ENCODE peak calls at places on chromosomes 7 and 10, in six cellular contexts. I is GM13977, O is progenitor cell of endocrine pancreas, G is GM06990, W is ovary, X is heart right ventricle. D is an unnamed sample.

GRCh38 chr7:7944619-7945282 is 23.8 kb upstream of the GLCCI1 start:
- DNase-seq in I (peak), O (no peak), G (peak), W (no peak), X (no peak), D (no peak)

GRCh38 chr10:11625019-11625735 is 13.7 kb upstream of the USP6NL start:
- DNase-seq in I (peak), O (no peak), G (no peak), W (no peak), X (no peak), D (no peak)

GRCh38 chr7:113799896-113800295 is 118.9 kb downstream of the PPP1R3A start:
- DNase-seq in I (peak), O (no peak), G (no peak), W (no peak), X (no peak), D (no peak)

GRCh38 chr10:124212702-124213101 is 119.3 kb upstream of the CHST15 start:
- DNase-seq in I (no peak), O (no peak), G (no peak), W (no peak), X (no peak), D (no peak)

GRCh38 chr7:130923930-130924329 is 189.9 kb upstream of the KLF14 start:
- DNase-seq in I (no peak), O (no peak), G (no peak), W (no peak), X (no peak), D (no peak)

GRCh38 chr10:14547826-14548225 is 217.1 kb upstream of the FRMD4A start:
- DNase-seq in I (no peak), O (no peak), G (no peak), W (no peak), X (no peak), D (no peak)

GRCh38 chr7:28570970-28571288 is 158.6 kb downstream of the CREB5 start:
- DNase-seq in I (no peak), O (no peak), G (no peak), W (no peak), X (no peak), D (peak)

GRCh38 chr7:74212661-74213060 is 2.9 kb downstream of the LAT2 start:
- DNase-seq in I (no peak), O (no peak), G (no peak), W (no peak), X (no peak), D (no peak)

GRCh38 chr10:119401671-119402395 is 140.7 kb downstream of the RGS10 start:
- DNase-seq in I (no peak), O (no peak), G (no peak), W (peak), X (peak), D (peak)

GRCh38 chr7:35437619-35438275 is 183.8 kb upstream of the TBX20 start:
- DNase-seq in I (no peak), O (no peak), G (no peak), W (no peak), X (no peak), D (no peak)

GRCh38 chr7:142749218-142749993 is at the start of gene PRSS1:
- DNase-seq in I (no peak), O (no peak), G (no peak), W (no peak), X (no peak), D (no peak)

GRCh38 chr10:124217906-124218769 is 124.7 kb upstream of the CHST15 start:
- DNase-seq in I (no peak), O (no peak), G (no peak), W (no peak), X (no peak), D (no peak)

GRCh38 chr10:45409782-45410181 is 35.8 kb downstream of the ALOX5 start:
- DNase-seq in I (no peak), O (no peak), G (no peak), W (no peak), X (no peak), D (no peak)

GRCh38 chr10:30036811-30037210 is 22.6 kb downstream of the JCAD start:
- DNase-seq in I (no peak), O (no peak), G (no peak), W (no peak), X (no peak), D (no peak)

GRCh38 chr7:141558544-141559183 is 7.5 kb downstream of the AGK start:
- DNase-seq in I (peak), O (no peak), G (peak), W (no peak), X (no peak), D (peak)

GRCh38 chr10:36423821-36424248 is 701.6 kb upstream of the ANKRD30A start:
- DNase-seq in I (no peak), O (no peak), G (no peak), W (no peak), X (no peak), D (no peak)

GRCh38 chr7:29623976-29624375 is 60.3 kb downstream of the PRR15 start:
- DNase-seq in I (no peak), O (no peak), G (no peak), W (no peak), X (no peak), D (peak)

GRCh38 chr10:3467052-3467906 is 294.7 kb upstream of the PITRM1 start:
- DNase-seq in I (no peak), O (no peak), G (no peak), W (peak), X (peak), D (peak)
- TF ChIP-seq CTCF in I (no peak), O (no peak), G (no peak), W (no peak), X (peak), D (peak)

GRCh38 chr7:46131916-46132795 is 211.1 kb upstream of the IGFBP3 start:
- DNase-seq in I (no peak), O (no peak), G (no peak), W (no peak), X (no peak), D (no peak)
- TF ChIP-seq CTCF in I (no peak), O (peak), G (no peak), W (no peak), X (no peak), D (peak)

GRCh38 chr10:20855398-20856038 is 41.6 kb downstream of the NEBL start:
- DNase-seq in I (no peak), O (no peak), G (no peak), W (no peak), X (no peak), D (no peak)
- TF ChIP-seq CTCF in I (peak), O (peak), G (peak), W (no peak), X (peak), D (peak)

DNA sequence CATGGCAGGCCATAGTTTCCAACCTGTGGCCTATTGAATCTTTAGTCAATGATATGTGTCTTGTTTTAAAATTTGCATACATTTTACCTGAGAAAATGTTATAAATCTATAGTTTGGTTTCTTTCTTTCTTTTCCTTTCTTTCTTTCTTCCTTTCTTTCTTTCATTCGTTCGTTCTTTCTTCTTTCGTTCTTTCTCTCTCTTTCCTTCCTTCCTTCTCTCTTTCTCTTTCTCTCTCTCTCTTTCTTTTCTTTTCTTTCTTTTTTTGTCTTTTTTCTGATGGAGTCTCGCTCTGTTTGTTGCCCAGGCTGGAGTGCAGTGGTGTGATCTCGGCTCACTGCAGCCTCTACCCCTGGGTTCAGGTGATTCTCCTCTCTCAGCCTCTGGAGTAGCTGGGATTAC is 133.3 kb downstream of the IDE start:
- DNase-seq in I (no peak), O (no peak), G (no peak), W (no peak), X (no peak), D (no peak)
- TF ChIP-seq CTCF in I (no peak), O (no peak), G (no peak), W (no peak), X (no peak), D (no peak)

GRCh38 chr10:128210215-128211063 is 84.2 kb upstream of the MKI67 start:
- DNase-seq in I (peak), O (peak), G (peak), W (no peak), X (peak), D (no peak)
- TF ChIP-seq CTCF in I (peak), O (peak), G (peak), W (no peak), X (peak), D (peak)

GRCh38 chr7:128954150-128954549 is 16.4 kb downstream of the IRF5 start:
- DNase-seq in I (no peak), O (no peak), G (no peak), W (no peak), X (no peak), D (no peak)

GRCh38 chr7:128959296-128959695 is 21.6 kb downstream of the IRF5 start:
- DNase-seq in I (no peak), O (no peak), G (no peak), W (no peak), X (no peak), D (no peak)

GRCh38 chr7:128955981-128956380 is 18.3 kb downstream of the IRF5 start:
- DNase-seq in I (no peak), O (no peak), G (no peak), W (no peak), X (no peak), D (no peak)

GRCh38 chr7:128957613-128958012 is 19.9 kb downstream of the IRF5 start:
- DNase-seq in I (no peak), O (no peak), G (no peak), W (no peak), X (no peak), D (no peak)

DNA sequence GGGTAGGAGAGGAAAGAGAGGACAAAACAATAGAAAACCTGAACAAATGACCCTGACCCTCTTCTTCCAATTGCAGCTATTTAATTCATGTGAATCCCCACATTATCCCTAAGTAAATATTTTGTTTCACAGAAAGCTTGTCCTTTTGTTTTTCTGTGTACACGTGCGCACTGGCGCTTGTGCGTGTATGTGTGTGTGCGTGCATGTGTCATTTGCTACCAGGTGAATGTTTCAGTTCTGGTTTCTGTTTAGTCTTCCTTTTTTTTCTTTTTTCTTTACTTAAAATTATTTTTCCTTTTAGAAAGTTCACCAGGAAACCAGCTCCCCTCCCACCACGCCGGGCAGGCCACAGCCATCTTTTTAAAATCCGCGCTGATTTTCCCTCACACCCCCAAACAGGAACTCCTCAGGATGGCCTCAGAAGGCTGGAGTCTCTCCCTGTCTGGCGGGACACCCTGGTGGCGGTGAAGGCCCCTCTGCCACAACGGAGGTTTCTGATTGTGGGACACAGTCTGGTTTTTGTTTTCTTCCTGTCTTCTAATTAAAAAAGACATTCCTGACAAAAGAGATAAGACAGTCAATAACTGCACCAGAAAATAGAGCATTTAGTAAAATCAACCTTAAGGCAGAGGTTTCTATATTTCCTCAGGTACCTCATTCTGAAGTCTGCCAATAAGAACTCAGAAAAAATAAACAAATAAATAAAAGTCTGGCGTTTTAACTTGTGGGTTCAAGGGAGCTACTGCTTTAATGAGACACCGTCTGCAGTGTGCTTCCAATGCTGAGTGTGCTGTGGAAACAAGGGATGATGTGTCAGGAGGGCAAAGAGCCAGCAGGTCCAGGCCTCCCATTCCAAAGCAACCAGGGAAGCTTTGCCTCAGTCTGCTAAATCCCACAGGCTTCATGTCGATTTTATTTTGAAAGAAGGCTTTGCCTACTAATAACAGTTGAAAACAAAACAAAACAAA is 17.4 kb downstream of the IRF5 start:
- DNase-seq in I (no peak), O (no peak), G (no peak), W (no peak), X (no peak), D (peak)
- TF ChIP-seq CTCF in I (no peak), O (peak), G (no peak), W (no peak), X (no peak), D (no peak)

DNA sequence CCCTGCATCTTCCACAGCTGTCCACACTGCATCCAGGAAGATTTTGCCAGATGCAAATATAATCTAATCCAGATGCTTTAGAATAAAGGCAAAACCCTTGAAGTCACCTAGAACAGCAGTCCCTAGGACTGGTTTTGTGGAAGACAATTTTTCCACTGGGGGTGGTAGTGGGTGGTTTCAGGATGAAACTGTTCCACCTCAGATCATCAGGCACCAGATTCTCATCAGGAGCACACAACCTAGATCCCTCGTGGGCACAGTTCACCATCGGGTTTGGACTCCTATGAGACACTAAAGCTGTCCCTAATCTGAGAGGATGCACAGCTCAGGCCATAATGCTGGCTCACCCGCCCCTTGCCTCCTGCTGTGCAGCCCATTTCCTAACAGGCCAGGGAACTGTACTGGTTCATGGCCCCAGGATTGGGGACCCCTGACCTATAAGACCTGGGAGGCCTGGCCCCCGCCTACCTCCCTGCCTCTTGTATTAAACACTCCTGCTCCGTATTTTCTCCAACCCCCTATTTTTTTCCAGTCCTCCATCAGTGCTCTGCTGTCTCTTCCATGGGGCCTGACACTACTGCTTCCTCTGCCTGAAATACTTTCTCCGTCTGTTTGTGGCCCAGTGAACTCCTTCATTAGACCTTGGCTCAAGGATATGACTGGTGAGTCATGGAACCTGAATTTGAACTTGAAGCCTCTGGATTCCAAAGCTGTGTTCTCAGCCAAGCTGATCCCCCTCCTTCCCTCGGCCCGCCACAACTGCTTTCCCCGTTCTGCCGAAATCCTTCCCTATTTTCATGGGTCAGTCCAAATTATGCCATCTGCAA is 79.9 kb upstream of the RHEB start:
- DNase-seq in I (no peak), O (no peak), G (no peak), W (peak), X (no peak), D (peak)
- TF ChIP-seq CTCF in I (no peak), O (no peak), G (no peak), W (no peak), X (no peak), D (peak)

DNA sequence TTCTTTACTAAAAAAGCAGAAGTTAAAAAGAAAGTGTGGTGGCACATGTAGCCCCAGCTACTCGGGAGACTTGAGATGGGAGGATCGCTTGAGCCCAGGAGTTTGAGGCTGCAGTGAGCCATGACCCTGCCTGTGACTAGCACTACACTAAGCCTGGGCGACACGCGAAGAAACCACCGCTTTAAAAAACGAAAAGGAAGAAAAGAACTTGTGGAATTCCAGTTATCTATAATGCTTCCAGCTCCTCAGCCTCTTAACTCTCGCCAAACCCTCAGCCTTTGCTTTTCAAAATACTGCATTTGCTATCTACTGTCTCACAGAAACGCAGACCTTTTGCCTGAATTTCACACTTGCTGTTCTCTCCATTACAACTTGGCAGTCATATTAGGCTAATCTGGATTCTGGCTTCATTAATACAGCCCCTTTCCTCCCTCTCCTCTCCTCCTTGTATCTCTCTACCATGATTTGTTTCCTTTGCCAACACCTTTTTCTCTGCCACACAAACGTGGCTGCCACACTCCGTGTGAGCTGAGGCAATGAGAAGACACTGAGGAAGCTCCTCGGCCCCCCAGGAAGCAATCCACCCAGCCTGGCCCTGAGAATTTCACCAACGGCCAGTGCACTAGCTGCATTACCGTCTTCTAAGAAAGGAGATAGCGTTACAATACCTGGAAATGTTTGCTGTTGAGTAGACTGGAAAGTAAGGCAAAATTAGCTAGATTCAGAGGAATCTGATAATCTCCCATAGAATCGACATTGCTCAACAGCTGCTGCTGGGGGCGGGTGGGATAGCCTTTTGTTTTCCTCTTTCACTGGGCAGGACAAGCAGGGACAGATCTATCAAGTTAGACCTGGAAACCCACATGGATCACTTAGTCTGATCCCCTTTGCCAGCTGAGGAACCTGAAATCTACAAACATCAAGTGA is 37.2 kb downstream of the CALML5 start:
- DNase-seq in I (no peak), O (no peak), G (no peak), W (no peak), X (no peak), D (peak)
- TF ChIP-seq CTCF in I (no peak), O (no peak), G (no peak), W (no peak), X (no peak), D (no peak)

DNA sequence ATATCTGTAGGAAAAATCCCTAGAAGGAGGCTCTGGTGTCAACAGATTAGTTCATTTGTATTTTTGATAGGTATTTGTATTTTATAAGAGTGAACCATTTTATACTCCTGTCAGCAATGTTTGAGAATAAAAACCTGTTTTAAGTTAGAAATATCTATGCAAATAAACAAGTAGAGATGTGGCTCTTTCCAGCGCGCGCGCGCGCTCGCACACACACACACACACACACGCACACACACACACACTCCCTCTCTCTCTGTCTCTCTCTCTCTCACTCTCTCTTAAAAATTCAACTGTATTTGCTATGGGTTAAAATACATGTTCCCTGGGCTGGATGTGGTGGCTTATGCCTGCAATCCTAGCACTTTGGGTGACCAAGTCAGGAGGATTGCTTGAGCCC is 113.9 kb downstream of the SUGCT start:
- DNase-seq in I (no peak), O (no peak), G (no peak), W (no peak), X (no peak), D (no peak)
- TF ChIP-seq CTCF in I (no peak), O (no peak), G (no peak), W (no peak), X (no peak), D (no peak)

GRCh38 chr10:13414855-13415254 is 66.8 kb upstream of the SEPHS1 start:
- DNase-seq in I (no peak), O (no peak), G (no peak), W (no peak), X (no peak), D (peak)
- TF ChIP-seq CTCF in I (no peak), O (peak), G (peak), W (no peak), X (no peak), D (peak)

D was measured in HFFc6.